ENCODE peak calls at places on chromosomes 11 and 22, in four cellular contexts. D is neuronal stem cell, A is head of caudate nucleus, S is cardiac muscle cell. B is an unnamed sample.

GRCh38 chr22:50309601-50309991 is 2.1 kb upstream of the PLXNB2 start:
- DNase-seq in D (no peak), A (no peak), S (no peak), B (no peak)

GRCh38 chr11:57762235-57762866 is 749 bp downstream of the CTNND1 start:
- DNase-seq in A (peak), S (peak), D (no peak), B (peak)

GRCh38 chr11:76796511-76797203 is 13.5 kb downstream of the TSKU start:
- DNase-seq in S (no peak), D (no peak), A (no peak), B (no peak)

GRCh38 chr22:43004362-43005035 is 10.4 kb downstream of the PACSIN2 start:
- DNase-seq in S (peak), D (no peak), A (no peak), B (peak)

GRCh38 chr11:128889657-128890213 is 1.4 kb upstream of the KCNJ5 start:
- DNase-seq in A (no peak), D (no peak), S (no peak), B (no peak)

GRCh38 chr11:71397328-71397860 is 50.8 kb downstream of the DHCR7 start:
- DNase-seq in S (no peak), D (no peak), A (no peak), B (no peak)

GRCh38 chr11:33259869-33260268 is 2.7 kb downstream of the HIPK3 start:
- DNase-seq in S (no peak), D (no peak), A (no peak), B (no peak)

GRCh38 chr22:32541481-32541880 is 66.9 kb downstream of the FBXO7 start:
- DNase-seq in D (no peak), A (no peak), S (no peak), B (no peak)

GRCh38 chr22:17606472-17606871 is 22.1 kb downstream of the ATP6V1E1 start:
- DNase-seq in A (no peak), S (peak), D (no peak), B (peak)

GRCh38 chr11:34167961-34168360 is 62.5 kb downstream of the NAT10 start:
- DNase-seq in D (no peak), S (no peak), A (no peak), B (no peak)

GRCh38 chr11:61828629-61829407 is 718 bp downstream of the FADS2 start:
- DNase-seq in S (peak), D (peak), A (peak), B (peak)